ENCODE peak calls at places on chromosomes 5 and 9, in six cellular contexts. C is H1, Q is neuronal stem cell, O is H9, Z is trophoblast cell, E is mesenchymal stem cell. H is an unnamed sample.

GRCh38 chr5:92308679-92309078 is 925.6 kb upstream of the ARRDC3 start:
- DNase-seq in C (no peak), Q (no peak), O (no peak), Z (no peak), E (no peak), H (no peak)

GRCh38 chr9:90099262-90099982 is 494.6 kb downstream of the GADD45G start:
- DNase-seq in C (no peak), Q (no peak), O (no peak), Z (peak), E (peak), H (peak)

GRCh38 chr5:82813951-82814350 is 263.2 kb downstream of the TMEM167A start:
- DNase-seq in C (no peak), Q (no peak), O (no peak), Z (no peak), E (no peak), H (no peak)

GRCh38 chr5:155729684-155730059 is 597.3 kb upstream of the SGCD start:
- DNase-seq in C (no peak), Q (peak), O (peak), Z (no peak), E (no peak), H (no peak)

GRCh38 chr5:93303291-93303691 is 277.7 kb downstream of the NR2F1-AS1 start:
- DNase-seq in C (no peak), Q (no peak), O (no peak), Z (peak), E (no peak), H (no peak)

GRCh38 chr5:143093452-143094086 is 309.9 kb downstream of the NR3C1 start:
- DNase-seq in C (no peak), Q (no peak), O (no peak), Z (no peak), E (no peak), H (no peak)

GRCh38 chr5:26482817-26483375 is 555.5 kb downstream of the CDH9 start:
- DNase-seq in C (peak), Q (peak), O (peak), Z (peak), E (peak), H (no peak)

GRCh38 chr5:157602505-157602904 is 26.9 kb upstream of the ADAM19 start:
- DNase-seq in C (no peak), Q (no peak), O (no peak), Z (no peak), E (no peak), H (peak)

GRCh38 chr5:131265318-131265803 is 1.5 kb downstream of the CDC42SE2 start:
- DNase-seq in C (no peak), Q (no peak), O (no peak), Z (peak), E (peak), H (peak)

GRCh38 chr5:96121362-96121761 is 159.7 kb upstream of the ELL2 start:
- DNase-seq in C (no peak), Q (no peak), O (no peak), Z (no peak), E (no peak), H (no peak)

GRCh38 chr5:43615445-43616184 is 12.6 kb downstream of the NNT start:
- DNase-seq in C (no peak), Q (no peak), O (no peak), Z (no peak), E (no peak), H (no peak)

GRCh38 chr5:160260881-160261815 is 31.8 kb downstream of the FABP6 start:
- DNase-seq in C (no peak), Q (no peak), O (no peak), Z (peak), E (peak), H (peak)

GRCh38 chr9:102796244-102796643 is 198.9 kb upstream of the CYLC2 start:
- DNase-seq in C (no peak), Q (no peak), O (no peak), Z (no peak), E (no peak), H (no peak)

GRCh38 chr5:133869675-133869978 is 98.8 kb downstream of the C5orf15 start:
- DNase-seq in C (no peak), Q (no peak), O (no peak), Z (no peak), E (no peak), H (no peak)

GRCh38 chr9:69054989-69055388 is 19.4 kb downstream of the FXN start:
- DNase-seq in C (no peak), Q (no peak), O (no peak), Z (no peak), E (no peak), H (no peak)

GRCh38 chr9:135137398-135137832 is 49.9 kb downstream of the OLFM1 start:
- DNase-seq in C (no peak), Q (peak), O (peak), Z (no peak), E (no peak), H (no peak)

GRCh38 chr9:95511232-95511951 is 5.4 kb downstream of the PTCH1 start:
- DNase-seq in C (no peak), Q (no peak), O (no peak), Z (peak), E (peak), H (peak)

GRCh38 chr5:149724884-149725283 is 5.2 kb upstream of the PPARGC1B start:
- DNase-seq in C (no peak), Q (no peak), O (no peak), Z (no peak), E (no peak), H (no peak)

GRCh38 chr9:93261735-93262523 is 78.0 kb downstream of the WNK2 start:
- DNase-seq in C (no peak), Q (no peak), O (no peak), Z (no peak), E (no peak), H (no peak)

GRCh38 chr9:68560131-68560844 is 19.6 kb upstream of the TMEM252 start:
- DNase-seq in C (peak), Q (no peak), O (peak), Z (peak), E (peak), H (peak)

GRCh38 chr5:138353550-138353893 is 1.0 kb downstream of the KDM3B start:
- DNase-seq in C (no peak), Q (no peak), O (no peak), Z (no peak), E (no peak), H (no peak)

GRCh38 chr5:677131-678101 is 15.7 kb downstream of the TPPP start:
- DNase-seq in C (no peak), Q (no peak), O (peak), Z (no peak), E (no peak), H (no peak)

GRCh38 chr5:34957299-34957698 is 27.9 kb downstream of the DNAJC21 start:
- DNase-seq in C (no peak), Q (no peak), O (no peak), Z (peak), E (peak), H (peak)

GRCh38 chr5:143065185-143065584 is 295.0 kb downstream of the ARHGAP26 start:
- DNase-seq in C (no peak), Q (no peak), O (no peak), Z (no peak), E (peak), H (peak)

GRCh38 chr5:113197456-113198200 is 221.0 kb downstream of the DCP2 start:
- DNase-seq in C (no peak), Q (no peak), O (no peak), Z (peak), E (no peak), H (no peak)
- H4K91ac ChIP-seq in C (no peak), Q (no peak), O (no peak), Z (no peak), E (no peak), H (no peak)

GRCh38 chr5:39542511-39542910 is 117.7 kb upstream of the DAB2 start:
- DNase-seq in C (no peak), Q (no peak), O (no peak), Z (no peak), E (peak), H (no peak)
- H4K91ac ChIP-seq in C (no peak), Q (no peak), O (no peak), Z (no peak), E (no peak), H (no peak)

GRCh38 chr9:70761139-70761538 is 346.7 kb upstream of the KLF9 start:
- DNase-seq in C (no peak), Q (no peak), O (no peak), Z (no peak), E (no peak), H (no peak)
- H4K91ac ChIP-seq in C (no peak), Q (no peak), O (no peak), Z (no peak), E (no peak), H (no peak)

GRCh38 chr5:178671745-178672144 is 44.9 kb upstream of the CLK4 start:
- DNase-seq in C (no peak), Q (no peak), O (no peak), Z (no peak), E (no peak), H (no peak)

GRCh38 chr5:178668579-178668978 is 41.7 kb upstream of the CLK4 start:
- DNase-seq in C (no peak), Q (no peak), O (no peak), Z (peak), E (no peak), H (no peak)

GRCh38 chr5:178672635-178673034 is 45.8 kb upstream of the CLK4 start:
- DNase-seq in C (no peak), Q (no peak), O (no peak), Z (no peak), E (no peak), H (no peak)

GRCh38 chr5:178667685-178668084 is 40.8 kb upstream of the CLK4 start:
- DNase-seq in C (no peak), Q (no peak), O (peak), Z (no peak), E (no peak), H (no peak)

GRCh38 chr5:178670486-178670885 is 43.6 kb upstream of the CLK4 start:
- DNase-seq in C (no peak), Q (no peak), O (no peak), Z (no peak), E (no peak), H (no peak)
- H4K91ac ChIP-seq in C (no peak), Q (no peak), O (no peak), Z (no peak), E (no peak), H (no peak)

GRCh38 chr5:151447174-151448037 is at the start of gene SLC36A1:
- DNase-seq in C (peak), Q (peak), O (peak), Z (peak), E (peak), H (peak)
- H4K91ac ChIP-seq in C (no peak), Q (no peak), O (no peak), Z (peak), E (peak), H (peak)

GRCh38 chr5:103480246-103480645 is 82.3 kb downstream of the NUDT12 start:
- DNase-seq in C (no peak), Q (no peak), O (no peak), Z (no peak), E (no peak), H (no peak)
- H4K91ac ChIP-seq in C (no peak), Q (no peak), O (no peak), Z (peak), E (no peak), H (no peak)

GRCh38 chr5:122153230-122153629 is 23.9 kb downstream of the ZNF474 start:
- DNase-seq in C (no peak), Q (no peak), O (no peak), Z (no peak), E (peak), H (peak)

GRCh38 chr5:122152266-122152900 is 23.0 kb downstream of the ZNF474 start:
- DNase-seq in C (no peak), Q (no peak), O (no peak), Z (no peak), E (no peak), H (no peak)

GRCh38 chr5:122149691-122150090 is 20.3 kb downstream of the ZNF474 start:
- DNase-seq in C (no peak), Q (no peak), O (no peak), Z (no peak), E (no peak), H (no peak)

GRCh38 chr5:122151640-122152039 is 22.3 kb downstream of the ZNF474 start:
- DNase-seq in C (no peak), Q (no peak), O (no peak), Z (no peak), E (peak), H (peak)

GRCh38 chr5:122150128-122150685 is 20.9 kb downstream of the ZNF474 start:
- DNase-seq in C (no peak), Q (no peak), O (no peak), Z (no peak), E (peak), H (peak)
- H4K91ac ChIP-seq in C (no peak), Q (no peak), O (no peak), Z (no peak), E (no peak), H (peak)

GRCh38 chr9:98047002-98047401 is 9.5 kb upstream of the NANS start:
- DNase-seq in C (no peak), Q (no peak), O (no peak), Z (no peak), E (no peak), H (no peak)
- H4K91ac ChIP-seq in C (no peak), Q (no peak), O (no peak), Z (no peak), E (no peak), H (no peak)

GRCh38 chr5:1692381-1692780 is 107.3 kb downstream of the MRPL36 start:
- DNase-seq in C (no peak), Q (no peak), O (no peak), Z (no peak), E (no peak), H (no peak)

GRCh38 chr5:1686066-1686802 is 113.4 kb downstream of the MRPL36 start:
- DNase-seq in C (no peak), Q (no peak), O (no peak), Z (peak), E (no peak), H (no peak)

GRCh38 chr5:1685076-1685475 is 114.6 kb downstream of the MRPL36 start:
- DNase-seq in C (no peak), Q (no peak), O (no peak), Z (no peak), E (no peak), H (no peak)

GRCh38 chr5:1681955-1682354 is 117.7 kb downstream of the MRPL36 start:
- DNase-seq in C (no peak), Q (no peak), O (no peak), Z (no peak), E (no peak), H (no peak)

GRCh38 chr5:1687301-1687970 is 112.2 kb downstream of the MRPL36 start:
- DNase-seq in C (no peak), Q (no peak), O (no peak), Z (no peak), E (no peak), H (no peak)
- H4K91ac ChIP-seq in C (no peak), Q (no peak), O (no peak), Z (no peak), E (no peak), H (no peak)